ENCODE peak calls at places on chromosomes 2 and 18, in seven cellular contexts. B is H1, W is SK-N-SH, J is HepG2, R is HCT116, H is K562, U is GM12878. G is an unnamed sample.

GRCh38 chr18:45324489-45325111 is 290.7 kb upstream of the SLC14A2 start:
- DNase-seq in B (peak; percentile 47), W (no peak), J (no peak), R (no peak), H (no peak), U (no peak), G (peak; percentile 36)

GRCh38 chr2:169108098-169108884 is 38.9 kb downstream of the DHRS9 start:
- DNase-seq in B (no peak), W (no peak), J (no peak), R (no peak), H (no peak), U (no peak), G (no peak)

GRCh38 chr18:34592961-34593382 is 117.1 kb upstream of the DTNA start:
- DNase-seq in B (peak; percentile 48), W (no peak), J (no peak), R (no peak), H (no peak), U (no peak), G (no peak)

GRCh38 chr2:182666674-182667320 is 49.3 kb upstream of the DNAJC10 start:
- DNase-seq in B (no peak), W (peak; percentile 27), J (peak; percentile 31), R (peak; percentile 18), H (peak; percentile 32), U (no peak), G (no peak)

GRCh38 chr2:119760876-119761275 is 1.2 kb downstream of the PTPN4 start:
- DNase-seq in B (no peak), W (no peak), J (peak; percentile 22), R (no peak), H (peak; percentile 22), U (no peak), G (no peak)

GRCh38 chr2:81835318-81836000 is 1530.9 kb upstream of the LRRTM1 start:
- DNase-seq in B (no peak), W (no peak), J (no peak), R (no peak), H (no peak), U (no peak), G (no peak)

GRCh38 chr2:85421706-85422457 is 3.4 kb downstream of the SH2D6 start:
- DNase-seq in B (no peak), W (no peak), J (no peak), R (no peak), H (no peak), U (no peak), G (no peak)

GRCh38 chr2:75311993-75312392 is 112.7 kb upstream of the TACR1 start:
- DNase-seq in B (peak; percentile 56), W (peak; percentile 9), J (peak; percentile 22), R (peak; percentile 3), H (peak; percentile 10), U (peak; percentile 89), G (no peak)

GRCh38 chr2:173448938-173449471 is 94.3 kb downstream of the CDCA7 start:
- DNase-seq in B (peak; percentile 93), W (peak; percentile 77), J (peak; percentile 87), R (peak; percentile 85), H (peak; percentile 68), U (peak; percentile 34), G (peak; percentile 95)

GRCh38 chr2:54899576-54900200 is 150.6 kb downstream of the RTN4 start:
- DNase-seq in B (no peak), W (peak; percentile 27), J (peak; percentile 55), R (peak; percentile 21), H (no peak), U (peak; percentile 4), G (peak; percentile 2)

GRCh38 chr2:99488587-99488998 is 1.2 kb downstream of the REV1 start:
- DNase-seq in B (no peak), W (peak; percentile 41), J (peak; percentile 83), R (no peak), H (no peak), U (peak; percentile 19), G (no peak)

GRCh38 chr2:23803965-23804542 is 122.9 kb downstream of the ATAD2B start:
- DNase-seq in B (no peak), W (peak; percentile 34), J (peak; percentile 28), R (no peak), H (peak; percentile 47), U (no peak), G (peak; percentile 8)

GRCh38 chr2:44623622-44624351 is 262.0 kb downstream of the CAMKMT start:
- DNase-seq in B (no peak), W (no peak), J (no peak), R (no peak), H (no peak), U (no peak), G (no peak)

GRCh38 chr2:38370664-38371063 is 6.4 kb downstream of the ATL2 start:
- DNase-seq in B (no peak), W (no peak), J (peak; percentile 29), R (no peak), H (peak; percentile 21), U (no peak), G (no peak)

GRCh38 chr2:12340164-12340563 is 376.6 kb upstream of the TRIB2 start:
- DNase-seq in B (no peak), W (no peak), J (no peak), R (no peak), H (no peak), U (no peak), G (no peak)

GRCh38 chr2:134739879-134740301 is 21.1 kb upstream of the TMEM163 start:
- DNase-seq in B (no peak), W (no peak), J (no peak), R (no peak), H (no peak), U (peak; percentile 90), G (no peak)

GRCh38 chr2:23578964-23579671 is 194.1 kb downstream of the KLHL29 start:
- DNase-seq in B (no peak), W (no peak), J (no peak), R (no peak), H (no peak), U (no peak), G (no peak)

GRCh38 chr2:161946489-161947107 is 127.4 kb downstream of the DPP4 start:
- DNase-seq in B (no peak), W (no peak), J (peak; percentile 18), R (peak; percentile 38), H (no peak), U (no peak), G (peak; percentile 13)

GRCh38 chr2:239283288-239283945 is 117.4 kb downstream of the HDAC4 start:
- DNase-seq in B (no peak), W (no peak), J (no peak), R (no peak), H (no peak), U (no peak), G (no peak)

GRCh38 chr2:192741889-192742288 is 547.2 kb upstream of the TMEFF2 start:
- DNase-seq in B (no peak), W (peak; percentile 3), J (peak; percentile 29), R (peak; percentile 3), H (no peak), U (no peak), G (peak; percentile 20)

GRCh38 chr2:175176624-175177023 is 4.9 kb downstream of the ATP5MC3 start:
- DNase-seq in B (no peak), W (no peak), J (no peak), R (no peak), H (no peak), U (no peak), G (no peak)
- H3K4me1 ChIP-seq in B (no peaks in the 10 kb centered on the region), W (peaks cover 7% of the 10 kb centered on the region), J (peaks cover 25% of the 10 kb centered on the region), R (peaks cover 7% of the 10 kb centered on the region), H (peaks cover 9% of the 10 kb centered on the region), U (no peaks in the 10 kb centered on the region), G (no peaks in the 10 kb centered on the region)

DNA sequence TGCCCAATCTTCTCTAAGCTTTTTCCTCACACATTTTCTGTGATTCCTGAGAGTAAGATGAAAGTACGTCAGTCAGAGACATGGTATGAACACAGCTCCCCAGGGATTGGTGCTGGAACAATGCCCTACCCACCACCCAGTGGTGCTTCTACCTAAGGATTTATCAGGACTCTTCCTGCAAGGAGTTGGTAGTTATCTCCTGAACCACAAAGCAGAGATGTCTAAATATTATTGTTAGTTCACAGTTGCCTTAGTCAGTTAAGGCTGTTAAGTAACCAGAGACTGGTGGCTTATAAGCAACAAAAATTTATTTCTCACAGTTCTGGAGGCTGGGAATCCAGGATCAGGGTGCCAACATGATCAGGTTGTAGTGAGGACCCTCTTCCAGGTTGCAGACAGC is 60.3 kb upstream of the CCDC85A start:
- DNase-seq in B (no peak), W (no peak), J (no peak), R (no peak), H (no peak), U (no peak), G (no peak)
- TF ChIP-seq YY1 in B (no peak), W (no peak), J (no peak), R (no peak), H (no peak), U (no peak), G (no peak)

GRCh38 chr2:66433945-66434678 is 813 bp upstream of the MEIS1 start:
- DNase-seq in B (peak; percentile 78), W (peak; percentile 73), J (peak; percentile 33), R (no peak), H (peak; percentile 42), U (no peak), G (no peak)
- H3K27me3 ChIP-seq in B (peaks cover 99% of the 10 kb centered on the region), W (no peaks in the 10 kb centered on the region), J (peaks cover 11% of the 10 kb centered on the region), R (no peaks in the 10 kb centered on the region), H (no peaks in the 10 kb centered on the region), U (peaks cover 32% of the 10 kb centered on the region), G (peaks cover 95% of the 10 kb centered on the region)

DNA sequence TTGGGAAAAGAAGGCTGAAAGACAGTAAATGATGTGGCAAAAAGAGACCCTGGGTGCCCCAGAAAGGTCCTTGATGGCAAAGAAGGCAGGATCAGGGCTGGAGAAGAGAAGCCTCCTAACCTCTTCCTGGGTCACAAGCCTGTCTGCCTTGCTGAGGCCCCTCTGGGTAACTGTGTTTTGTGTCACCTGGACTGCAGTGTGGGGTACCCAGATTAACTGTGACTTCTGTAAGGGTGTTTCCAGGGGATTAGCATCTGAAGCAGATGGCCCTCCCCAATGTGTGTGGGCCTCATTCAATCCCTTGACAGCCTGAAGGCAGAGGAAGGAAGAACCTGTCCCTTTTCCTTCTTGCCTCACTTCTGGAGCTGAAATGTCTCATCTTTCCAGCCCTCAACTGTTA is 35.6 kb upstream of the APCDD1 start:
- DNase-seq in B (no peak), W (no peak), J (no peak), R (no peak), H (no peak), U (no peak), G (no peak)
- H3K4me1 ChIP-seq in B (no peaks in the 10 kb centered on the region), W (no peaks in the 10 kb centered on the region), J (no peaks in the 10 kb centered on the region), R (peaks cover 5% of the 10 kb centered on the region), H (peaks cover 8% of the 10 kb centered on the region), U (no peaks in the 10 kb centered on the region), G (peaks cover 3% of the 10 kb centered on the region)

DNA sequence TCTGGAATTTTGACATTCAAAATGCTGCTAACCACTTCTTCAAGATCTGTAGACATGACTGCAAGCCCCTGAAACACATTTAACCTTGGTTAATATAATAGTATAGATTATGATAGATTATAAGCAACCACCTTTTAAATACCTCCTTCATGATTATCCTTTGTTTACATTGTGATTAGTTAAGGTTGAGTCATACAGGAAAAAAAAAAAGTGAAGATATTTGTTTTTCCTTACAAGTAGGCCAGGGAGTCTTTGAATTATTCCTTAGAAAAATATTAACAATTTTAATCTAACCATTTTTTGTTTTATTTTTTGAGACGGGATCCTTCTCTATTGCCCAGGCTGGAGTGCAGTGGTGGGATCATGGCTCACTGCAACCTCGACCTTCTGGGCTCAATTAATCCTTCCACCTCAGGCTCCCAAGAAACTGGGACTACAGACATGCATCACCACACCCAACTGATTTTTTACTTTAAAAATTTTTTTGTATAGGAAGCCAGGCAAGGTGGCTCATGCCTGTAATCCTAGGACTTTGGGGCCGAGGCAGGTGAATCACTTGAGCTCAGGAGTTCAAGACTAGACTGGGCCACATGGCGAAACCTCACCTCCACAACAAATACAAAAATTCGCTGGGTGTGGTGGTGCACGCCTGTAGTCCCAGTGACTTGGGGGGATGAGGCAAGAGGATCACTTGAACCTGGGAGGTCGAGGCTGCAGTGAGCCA is 99.4 kb downstream of the SLC39A10 start:
- DNase-seq in B (no peak), W (no peak), J (no peak), R (peak; percentile 44), H (no peak), U (no peak), G (no peak)
- TF ChIP-seq YY1 in B (no peak), W (no peak), J (no peak), R (no peak), H (no peak), U (no peak), G (no peak)